ENCODE peak calls at places on chromosomes 13 and 19, in four cellular contexts. D is HTR-8/SVneo, G is left cardiac atrium, S is transverse colon. N is an unnamed sample.

GRCh38 chr13:112615391-112615790 is 27.4 kb upstream of the TUBGCP3 start:
- DNase-seq in S (no peak), G (no peak), D (no peak), N (no peak)

GRCh38 chr19:34276614-34277013 is 22.3 kb downstream of the GARRE1 start:
- DNase-seq in S (no peak), G (no peak), D (no peak), N (no peak)

GRCh38 chr19:44718441-44719261 is 19.7 kb downstream of the CEACAM16 start:
- DNase-seq in D (peak), S (peak), G (peak), N (peak)

GRCh38 chr19:4707956-4708650 is 15.5 kb downstream of the DPP9 start:
- DNase-seq in S (peak), D (no peak), G (no peak), N (no peak)

GRCh38 chr19:1880611-1881392 is 4.5 kb downstream of the ABHD17A start:
- DNase-seq in G (no peak), D (no peak), S (no peak), N (no peak)

GRCh38 chr13:99984134-99984462 is 2.5 kb downstream of the ZIC2 start:
- DNase-seq in S (no peak), G (no peak), D (no peak), N (no peak)

GRCh38 chr13:73056054-73056962 is 2.5 kb upstream of the KLF5 start:
- DNase-seq in S (no peak), G (no peak), D (peak), N (peak)

GRCh38 chr13:94020426-94020825 is 459.1 kb downstream of the DCT start:
- DNase-seq in G (no peak), D (no peak), S (no peak), N (no peak)

GRCh38 chr13:24615911-24616472 is 64.2 kb upstream of the ATP12A start:
- DNase-seq in G (no peak), S (no peak), D (no peak), N (no peak)

GRCh38 chr13:111519041-111519440 is 198.6 kb downstream of the TEX29 start:
- DNase-seq in D (no peak), S (no peak), G (no peak), N (no peak)

GRCh38 chr19:58181902-58182576 is 822 bp upstream of the ZNF274 start:
- DNase-seq in D (peak), G (peak), S (peak), N (no peak)

GRCh38 chr19:12778020-12778904 is 2.9 kb upstream of the HOOK2 start:
- DNase-seq in D (no peak), G (peak), S (peak), N (peak)

GRCh38 chr19:35348909-35349611 is 1.4 kb downstream of the FFAR1 start:
- DNase-seq in G (no peak), D (no peak), S (no peak), N (no peak)

GRCh38 chr19:41225238-41226052 is 6.4 kb downstream of the AXL start:
- DNase-seq in D (peak), G (peak), S (peak), N (peak)

GRCh38 chr13:59201836-59202235 is 961.9 kb downstream of the DIAPH3 start:
- DNase-seq in D (no peak), G (no peak), S (no peak), N (no peak)

GRCh38 chr19:2627855-2628254 is 74.6 kb downstream of the GNG7 start:
- DNase-seq in G (no peak), S (no peak), D (no peak), N (no peak)